ENCODE peak calls at places on chromosomes 16 and 17, in ten cellular contexts. X is fibroblast of lung, U is aorta, E is PC-3, B is tibial artery, I is iPS DF 6.9, O is right atrium auricular region, T is neural progenitor cell, P is left lung, N is stomach. G is an unnamed sample. For H3K36me3, the result is how much of the 10 kb centered on the place peaks cover.

GRCh38 chr17:75754378-75755204 is 10.4 kb downstream of the GALK1 start:
- DNase-seq in X (no peak), U (peak), E (no peak), B (no peak), I (no peak), O (no peak), T (no peak), P (peak), N (no peak), G (no peak)

GRCh38 chr16:21638573-21638975 is 13.8 kb downstream of the IGSF6 start:
- DNase-seq in X (peak), U (no peak), E (peak), B (no peak), I (no peak), O (no peak), T (no peak), P (no peak), N (no peak), G (no peak)

GRCh38 chr17:73691321-73691766 is 47.1 kb upstream of the SDK2 start:
- DNase-seq in X (no peak), U (no peak), E (no peak), B (no peak), I (no peak), O (peak), T (no peak), P (no peak), N (no peak), G (no peak)

GRCh38 chr16:8905168-8905762 is 23.1 kb downstream of the LITAFD start:
- DNase-seq in X (peak), U (no peak), E (peak), B (no peak), I (no peak), O (no peak), T (peak), P (no peak), N (no peak), G (no peak)

GRCh38 chr17:70137451-70138230 is 31.7 kb upstream of the KCNJ2 start:
- DNase-seq in X (peak), U (no peak), E (peak), B (peak), I (no peak), O (peak), T (no peak), P (no peak), N (no peak), G (no peak)

GRCh38 chr16:28943281-28943680 is 7.5 kb upstream of the NFATC2IP start:
- DNase-seq in X (no peak), U (no peak), E (no peak), B (no peak), I (no peak), O (no peak), T (no peak), P (no peak), N (no peak), G (no peak)

GRCh38 chr17:43854498-43854897 is 7.5 kb downstream of the CD300LG start:
- DNase-seq in X (no peak), U (peak), E (no peak), B (no peak), I (no peak), O (no peak), T (no peak), P (no peak), N (no peak), G (peak)

GRCh38 chr17:31900877-31901276 is 631 bp downstream of the UTP6 start:
- DNase-seq in X (peak), U (no peak), E (peak), B (no peak), I (no peak), O (no peak), T (peak), P (no peak), N (no peak), G (no peak)

GRCh38 chr17:75270218-75270965 is 639 bp downstream of the MIF4GD start:
- DNase-seq in X (peak), U (peak), E (peak), B (peak), I (no peak), O (no peak), T (peak), P (peak), N (peak), G (peak)

GRCh38 chr16:14650629-14651028 is 17.9 kb downstream of the BFAR start:
- DNase-seq in X (no peak), U (no peak), E (no peak), B (no peak), I (no peak), O (no peak), T (no peak), P (no peak), N (no peak), G (no peak)

GRCh38 chr16:5008311-5008731 is 25.4 kb downstream of the NAGPA start:
- DNase-seq in X (no peak), U (peak), E (no peak), B (no peak), I (no peak), O (no peak), T (no peak), P (peak), N (no peak), G (no peak)

GRCh38 chr16:84690088-84690819 is 9.5 kb upstream of the USP10 start:
- DNase-seq in X (peak), U (no peak), E (no peak), B (no peak), I (no peak), O (no peak), T (no peak), P (no peak), N (no peak), G (no peak)

GRCh38 chr16:11916524-11917285 is 949 bp upstream of the GSPT1 start:
- DNase-seq in X (peak), U (no peak), E (peak), B (no peak), I (no peak), O (no peak), T (no peak), P (no peak), N (peak), G (no peak)

GRCh38 chr17:57988301-57989010 is 402 bp upstream of the VEZF1 start:
- DNase-seq in X (peak), U (peak), E (peak), B (peak), I (no peak), O (no peak), T (no peak), P (peak), N (peak), G (peak)

GRCh38 chr16:71345031-71345430 is 13.5 kb upstream of the CALB2 start:
- DNase-seq in X (no peak), U (no peak), E (no peak), B (no peak), I (no peak), O (peak), T (peak), P (no peak), N (no peak), G (no peak)

GRCh38 chr16:50396770-50397525 is 28.2 kb upstream of the BRD7 start:
- DNase-seq in X (peak), U (no peak), E (peak), B (no peak), I (no peak), O (peak), T (no peak), P (no peak), N (no peak), G (no peak)

GRCh38 chr17:17043668-17044226 is 1.5 kb downstream of the MPRIP start:
- DNase-seq in X (no peak), U (peak), E (peak), B (no peak), I (no peak), O (no peak), T (peak), P (peak), N (peak), G (peak)

GRCh38 chr16:74480150-74481029 is 59.1 kb upstream of the CLEC18B start:
- DNase-seq in X (peak), U (no peak), E (peak), B (peak), I (no peak), O (no peak), T (peak), P (no peak), N (peak), G (no peak)

GRCh38 chr17:46060461-46060860 is 61.4 kb downstream of the STH start:
- DNase-seq in X (no peak), U (no peak), E (no peak), B (no peak), I (no peak), O (no peak), T (no peak), P (no peak), N (no peak), G (no peak)

GRCh38 chr17:40541873-40542561 is 23.3 kb downstream of the CCR7 start:
- DNase-seq in X (peak), U (no peak), E (no peak), B (peak), I (no peak), O (no peak), T (no peak), P (no peak), N (no peak), G (peak)

GRCh38 chr16:80129791-80130190 is 411.0 kb upstream of the DYNLRB2 start:
- DNase-seq in X (no peak), U (no peak), E (no peak), B (no peak), I (no peak), O (no peak), T (no peak), P (no peak), N (no peak), G (no peak)

GRCh38 chr16:53090591-53091507 is 36.1 kb downstream of the CHD9 start:
- DNase-seq in X (peak), U (peak), E (no peak), B (peak), I (no peak), O (peak), T (peak), P (peak), N (peak), G (peak)

GRCh38 chr17:32452281-32452680 is 8.0 kb downstream of the PSMD11 start:
- DNase-seq in X (peak), U (no peak), E (no peak), B (no peak), I (no peak), O (no peak), T (no peak), P (no peak), N (no peak), G (no peak)

GRCh38 chr16:23436992-23437391 is 16.0 kb downstream of the COG7 start:
- DNase-seq in X (no peak), U (no peak), E (no peak), B (no peak), I (no peak), O (no peak), T (no peak), P (no peak), N (no peak), G (no peak)

GRCh38 chr16:23435500-23435899 is 17.5 kb downstream of the COG7 start:
- DNase-seq in X (peak), U (peak), E (peak), B (peak), I (peak), O (no peak), T (peak), P (peak), N (peak), G (peak)

GRCh38 chr16:23433261-23433920 is 19.6 kb downstream of the COG7 start:
- DNase-seq in X (no peak), U (no peak), E (no peak), B (no peak), I (no peak), O (no peak), T (no peak), P (no peak), N (peak), G (no peak)

GRCh38 chr16:23432176-23433128 is 20.5 kb downstream of the COG7 start:
- DNase-seq in X (peak), U (no peak), E (no peak), B (no peak), I (no peak), O (no peak), T (no peak), P (no peak), N (no peak), G (no peak)

DNA sequence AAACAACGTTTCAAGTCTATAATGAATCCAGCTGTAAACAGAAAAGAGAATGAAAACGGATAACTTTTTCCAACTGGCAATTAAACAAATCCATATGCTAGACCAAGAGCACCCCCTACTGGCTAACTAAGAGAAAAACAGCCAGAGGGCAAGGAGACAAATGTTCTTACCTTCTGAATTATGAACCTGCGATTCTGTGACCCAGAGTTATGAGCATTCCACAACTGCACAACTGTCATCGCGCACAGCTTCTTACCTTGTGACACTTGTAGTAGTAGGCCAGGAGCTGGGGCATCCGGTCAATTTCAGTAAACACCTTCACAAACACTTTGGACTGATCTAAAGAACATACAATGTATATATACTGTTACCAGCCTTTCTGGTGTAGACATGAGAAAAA is 18.6 kb downstream of the COG7 start:
- DNase-seq in X (peak), U (no peak), E (peak), B (no peak), I (no peak), O (no peak), T (peak), P (no peak), N (no peak), G (no peak)
- H3K36me3 ChIP-seq in X (under half), U (under half), E (under half), B (half or more), I (under half), O (under half), T (under half), P (under half), N (under half), G (half or more)

GRCh38 chr16:27460663-27461482 is 58.9 kb downstream of the IL21R start:
- DNase-seq in X (peak), U (peak), E (no peak), B (no peak), I (no peak), O (no peak), T (no peak), P (no peak), N (no peak), G (no peak)
- H3K36me3 ChIP-seq in X (under half), U (under half), E (under half), B (half or more), I (under half), O (half or more), T (under half), P (under half), N (under half), G (half or more)

GRCh38 chr16:2260250-2260649 is 7.7 kb downstream of the RNPS1 start:
- DNase-seq in X (no peak), U (no peak), E (no peak), B (no peak), I (no peak), O (no peak), T (no peak), P (no peak), N (no peak), G (no peak)
- H3K36me3 ChIP-seq in X (under half), U (under half), E (half or more), B (half or more), I (under half), O (half or more), T (under half), P (under half), N (half or more), G (half or more)

GRCh38 chr17:80374732-80375118 is 40.2 kb upstream of the ENDOV start:
- DNase-seq in X (no peak), U (no peak), E (no peak), B (no peak), I (no peak), O (no peak), T (no peak), P (no peak), N (no peak), G (no peak)
- H3K36me3 ChIP-seq in X (under half), U (under half), E (half or more), B (half or more), I (under half), O (half or more), T (under half), P (under half), N (half or more), G (half or more)

GRCh38 chr17:82483836-82484235 is 25.3 kb downstream of the NARF start:
- DNase-seq in X (no peak), U (no peak), E (no peak), B (no peak), I (no peak), O (no peak), T (no peak), P (no peak), N (no peak), G (no peak)
- H3K36me3 ChIP-seq in X (under half), U (under half), E (under half), B (half or more), I (under half), O (half or more), T (under half), P (under half), N (half or more), G (half or more)

DNA sequence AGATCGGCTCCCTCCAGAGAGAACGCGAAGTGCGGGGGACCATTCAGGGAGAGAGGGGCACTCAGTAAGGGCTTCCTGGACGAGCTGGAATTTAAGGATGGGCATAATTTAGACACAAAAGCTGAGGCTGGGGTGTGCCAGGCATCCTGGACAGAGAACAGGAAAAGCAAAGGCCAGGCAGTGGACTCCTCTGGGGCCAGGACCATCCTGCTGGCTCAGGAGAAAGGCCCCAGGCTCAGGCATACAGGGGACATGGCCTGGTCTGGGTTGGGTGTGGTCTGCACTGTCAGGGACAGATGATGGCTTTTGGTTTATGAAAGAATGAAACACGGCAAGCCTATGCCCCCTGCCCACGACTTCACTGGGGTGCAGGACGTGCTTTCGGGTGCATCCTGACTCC is 48.9 kb upstream of the DOC2B start:
- DNase-seq in X (no peak), U (peak), E (no peak), B (no peak), I (no peak), O (no peak), T (no peak), P (no peak), N (no peak), G (peak)
- H3K36me3 ChIP-seq in X (under half), U (under half), E (under half), B (under half), I (under half), O (under half), T (under half), P (under half), N (under half), G (under half)

GRCh38 chr17:36578671-36579070 is 13.0 kb upstream of the DHRS11 start:
- DNase-seq in X (peak), U (no peak), E (no peak), B (no peak), I (no peak), O (no peak), T (no peak), P (no peak), N (no peak), G (no peak)

GRCh38 chr17:36586138-36586537 is 5.5 kb upstream of the DHRS11 start:
- DNase-seq in X (no peak), U (no peak), E (no peak), B (no peak), I (no peak), O (no peak), T (no peak), P (no peak), N (no peak), G (no peak)

GRCh38 chr17:36583787-36584186 is 7.9 kb upstream of the DHRS11 start:
- DNase-seq in X (no peak), U (no peak), E (no peak), B (no peak), I (no peak), O (no peak), T (no peak), P (no peak), N (no peak), G (no peak)
- H3K36me3 ChIP-seq in X (under half), U (under half), E (under half), B (half or more), I (under half), O (half or more), T (under half), P (under half), N (half or more), G (half or more)